ENCODE peak calls at places on chromosomes 1 and 21, in seven cellular contexts. F is Panc1; W is ovary; D is neural progenitor cell; Z is Calu3; P is CD8-positive, alpha-beta T cell; N is IMR-90. M is an unnamed sample.

GRCh38 chr1:204746838-204747442 is 61.4 kb upstream of the LRRN2 start:
- DNase-seq in W (no peak), Z (peak), F (peak), D (peak), N (peak), P (peak), M (peak)

GRCh38 chr1:28280501-28280900 is 21.2 kb downstream of the SESN2 start:
- DNase-seq in Z (no peak), D (no peak), F (no peak), P (no peak), W (no peak), N (no peak), M (no peak)

GRCh38 chr1:205939690-205940330 is 3.4 kb downstream of the SLC26A9 start:
- DNase-seq in P (no peak), F (no peak), W (no peak), D (peak), Z (peak), N (no peak), M (no peak)

GRCh38 chr1:2972879-2973575 is 48.2 kb upstream of the ACTRT2 start:
- DNase-seq in W (no peak), F (no peak), N (no peak), Z (no peak), D (no peak), P (no peak), M (no peak)

GRCh38 chr1:174258148-174258550 is 98.8 kb downstream of the RABGAP1L start:
- DNase-seq in N (peak), D (peak), W (no peak), P (peak), Z (peak), F (peak), M (peak)

GRCh38 chr1:156581661-156582387 is 2.3 kb downstream of the TTC24 start:
- DNase-seq in N (no peak), W (peak), F (no peak), Z (no peak), D (no peak), P (peak), M (peak)

GRCh38 chr1:198123146-198123545 is 33.7 kb upstream of the NEK7 start:
- DNase-seq in F (no peak), W (no peak), P (no peak), Z (no peak), N (peak), D (no peak), M (no peak)

GRCh38 chr1:246567258-246568235 is 1.3 kb downstream of the CNST start:
- DNase-seq in Z (no peak), F (peak), N (peak), W (no peak), P (no peak), D (peak), M (no peak)

GRCh38 chr1:228647523-228648444 is 87.5 kb upstream of the RHOU start:
- DNase-seq in W (peak), F (peak), D (peak), P (peak), Z (peak), N (no peak), M (peak)

GRCh38 chr1:22806584-22806983 is 95.9 kb downstream of the EPHB2 start:
- DNase-seq in W (no peak), Z (no peak), P (no peak), D (peak), N (no peak), F (no peak), M (no peak)

GRCh38 chr1:94154989-94155388 is 34.0 kb upstream of the ABCA4 start:
- DNase-seq in W (no peak), F (no peak), Z (no peak), D (no peak), N (no peak), P (no peak), M (no peak)

GRCh38 chr1:117959364-117959763 is 29.8 kb downstream of the WDR3 start:
- DNase-seq in P (no peak), D (no peak), N (peak), Z (no peak), W (no peak), F (no peak), M (no peak)

GRCh38 chr1:181100924-181101323 is 12.4 kb downstream of the IER5 start:
- DNase-seq in D (no peak), W (no peak), P (no peak), N (no peak), F (no peak), Z (no peak), M (no peak)

GRCh38 chr1:67166196-67166595 is at the start of gene IL23R:
- DNase-seq in N (no peak), D (no peak), W (no peak), F (no peak), Z (no peak), P (no peak), M (peak)

GRCh38 chr1:153538315-153538821 is 2.4 kb downstream of the S100A5 start:
- DNase-seq in Z (peak), F (no peak), N (peak), P (no peak), W (no peak), D (peak), M (no peak)

GRCh38 chr21:23507501-23507900 is 2099.8 kb downstream of the MRPL39 start:
- DNase-seq in D (no peak), Z (no peak), P (no peak), N (no peak), W (no peak), F (no peak), M (no peak)

GRCh38 chr1:221302357-221303147 is 423.3 kb downstream of the HLX start:
- DNase-seq in P (no peak), Z (no peak), W (no peak), F (no peak), N (no peak), D (no peak), M (no peak)

GRCh38 chr1:89781494-89782126 is 39.2 kb upstream of the LRRC8D start:
- DNase-seq in W (no peak), N (no peak), P (peak), Z (peak), D (no peak), F (no peak), M (peak)

GRCh38 chr1:3236361-3236760 is 167.4 kb downstream of the PRDM16 start:
- DNase-seq in Z (no peak), F (no peak), D (no peak), W (no peak), N (no peak), P (no peak), M (no peak)

GRCh38 chr1:228161381-228161780 is 4.2 kb upstream of the IBA57 start:
- DNase-seq in F (no peak), Z (no peak), D (peak), N (no peak), P (no peak), W (no peak), M (no peak)

GRCh38 chr1:182952677-182953444 is at the start of gene SHCBP1L:
- DNase-seq in F (no peak), P (no peak), D (no peak), N (no peak), Z (no peak), W (no peak), M (no peak)

GRCh38 chr1:14597343-14598006 is 1.0 kb upstream of the KAZN start:
- DNase-seq in W (peak), P (no peak), N (no peak), F (no peak), D (peak), Z (no peak), M (no peak)

GRCh38 chr1:59368007-59368670 is 71.2 kb downstream of the FGGY start:
- DNase-seq in W (no peak), F (no peak), D (no peak), P (no peak), Z (no peak), N (no peak), M (no peak)

GRCh38 chr1:3698660-3699408 is 46.5 kb downstream of the TP73 start:
- DNase-seq in F (no peak), Z (no peak), D (no peak), N (no peak), W (no peak), P (no peak), M (no peak)

GRCh38 chr1:200831091-200831490 is 41.7 kb upstream of the GPR25 start:
- DNase-seq in N (no peak), P (no peak), D (no peak), Z (no peak), W (no peak), F (no peak), M (no peak)

GRCh38 chr1:62131093-62131725 is 63.4 kb upstream of the L1TD1 start:
- DNase-seq in F (peak), P (no peak), N (peak), W (no peak), D (peak), Z (peak), M (peak)

GRCh38 chr1:64933296-64934070 is 32.9 kb downstream of the JAK1 start:
- DNase-seq in W (no peak), Z (no peak), D (no peak), F (no peak), P (no peak), N (peak), M (no peak)

GRCh38 chr1:248686815-248687214 is 15.8 kb downstream of the OR14I1 start:
- DNase-seq in Z (peak), F (no peak), N (no peak), W (no peak), P (peak), D (no peak), M (peak)

GRCh38 chr1:160219062-160219929 is 14.1 kb downstream of the PEA15 start:
- DNase-seq in F (peak), P (no peak), Z (peak), W (peak), D (peak), N (peak), M (no peak)

GRCh38 chr1:2229921-2230700 is 2.0 kb downstream of the SKI start:
- DNase-seq in P (no peak), F (no peak), Z (peak), N (peak), W (peak), D (no peak), M (no peak)

GRCh38 chr1:202553560-202554038 is 156.7 kb downstream of the SYT2 start:
- DNase-seq in W (no peak), N (peak), D (no peak), Z (no peak), P (no peak), F (no peak), M (no peak)

GRCh38 chr1:50661626-50662025 is 238.4 kb upstream of the DMRTA2 start:
- DNase-seq in F (no peak), P (no peak), W (no peak), N (peak), D (no peak), Z (no peak), M (no peak)

GRCh38 chr1:47594627-47595026 is 156.8 kb downstream of the FOXD2 start:
- DNase-seq in N (no peak), P (no peak), D (no peak), F (no peak), W (no peak), Z (no peak), M (no peak)

GRCh38 chr1:97500696-97501297 is 420.0 kb downstream of the DPYD start:
- DNase-seq in N (no peak), Z (no peak), P (no peak), W (no peak), D (peak), F (no peak), M (no peak)

GRCh38 chr1:115764541-115764940 is 4.0 kb downstream of the CASQ2 start:
- DNase-seq in F (no peak), N (peak), Z (peak), W (no peak), D (peak), P (no peak), M (no peak)
- TF ChIP-seq CTCF in F (peak), N (peak), Z (no peak), W (no peak), D (peak), P (no peak), M (peak)

GRCh38 chr1:25610822-25611630 is 5.6 kb upstream of the MAN1C1 start:
- DNase-seq in N (peak), P (no peak), W (no peak), F (no peak), D (no peak), Z (no peak), M (no peak)
- TF ChIP-seq CTCF in N (peak), P (peak), W (no peak), F (peak), D (peak), Z (no peak), M (peak)

GRCh38 chr1:79322511-79323027 is 316.0 kb upstream of the ADGRL4 start:
- DNase-seq in P (no peak), W (no peak), F (no peak), Z (no peak), N (peak), D (no peak), M (no peak)
- TF ChIP-seq CTCF in P (no peak), W (no peak), F (no peak), Z (no peak), N (peak), D (peak), M (no peak)

DNA sequence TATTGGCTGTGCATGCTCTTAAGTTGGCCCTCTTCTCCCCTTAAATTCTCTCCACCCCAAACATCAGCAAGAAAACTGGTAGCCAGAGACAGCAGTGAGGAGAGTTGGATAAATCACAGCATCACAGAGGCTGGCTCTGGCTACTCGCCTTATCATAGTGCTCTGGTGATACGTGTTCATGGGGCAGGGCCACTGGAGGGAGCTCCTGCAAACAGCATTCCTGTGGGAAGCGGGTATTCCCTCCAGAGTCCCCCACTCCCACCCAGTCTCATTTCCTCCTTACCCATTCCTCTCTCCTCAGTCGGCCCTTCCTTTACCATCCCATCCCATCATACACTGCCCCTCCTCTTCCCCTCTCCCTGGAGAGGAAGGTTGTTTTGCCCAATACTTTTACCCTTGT is 7.1 kb downstream of the NHLH2 start:
- DNase-seq in D (peak), W (no peak), P (no peak), Z (no peak), F (no peak), N (no peak), M (no peak)
- TF ChIP-seq CTCF in D (peak), W (no peak), P (no peak), Z (no peak), F (no peak), N (no peak), M (no peak)

DNA sequence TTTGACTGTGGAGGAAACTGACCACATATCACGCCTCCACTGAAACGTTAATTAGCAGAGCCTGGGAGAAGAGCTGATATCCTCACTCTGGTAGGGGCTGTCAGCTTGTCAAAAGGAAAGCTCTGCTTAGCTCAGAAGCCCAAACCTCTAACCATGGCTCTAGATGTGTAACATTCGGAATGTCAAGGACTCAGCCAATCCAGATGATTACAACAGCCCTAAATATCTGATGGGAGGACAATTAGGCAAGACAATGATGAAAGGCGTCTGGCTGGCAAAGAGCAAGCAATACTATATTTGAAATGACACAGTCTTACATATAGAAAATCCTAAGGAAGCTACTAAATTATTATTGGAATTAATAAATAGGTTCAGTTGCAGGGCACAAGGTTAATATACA is 45.7 kb upstream of the COX20 start:
- DNase-seq in Z (no peak), P (no peak), F (no peak), N (no peak), W (no peak), D (no peak), M (no peak)
- TF ChIP-seq CTCF in Z (no peak), P (no peak), F (no peak), N (no peak), W (no peak), D (no peak), M (no peak)

DNA sequence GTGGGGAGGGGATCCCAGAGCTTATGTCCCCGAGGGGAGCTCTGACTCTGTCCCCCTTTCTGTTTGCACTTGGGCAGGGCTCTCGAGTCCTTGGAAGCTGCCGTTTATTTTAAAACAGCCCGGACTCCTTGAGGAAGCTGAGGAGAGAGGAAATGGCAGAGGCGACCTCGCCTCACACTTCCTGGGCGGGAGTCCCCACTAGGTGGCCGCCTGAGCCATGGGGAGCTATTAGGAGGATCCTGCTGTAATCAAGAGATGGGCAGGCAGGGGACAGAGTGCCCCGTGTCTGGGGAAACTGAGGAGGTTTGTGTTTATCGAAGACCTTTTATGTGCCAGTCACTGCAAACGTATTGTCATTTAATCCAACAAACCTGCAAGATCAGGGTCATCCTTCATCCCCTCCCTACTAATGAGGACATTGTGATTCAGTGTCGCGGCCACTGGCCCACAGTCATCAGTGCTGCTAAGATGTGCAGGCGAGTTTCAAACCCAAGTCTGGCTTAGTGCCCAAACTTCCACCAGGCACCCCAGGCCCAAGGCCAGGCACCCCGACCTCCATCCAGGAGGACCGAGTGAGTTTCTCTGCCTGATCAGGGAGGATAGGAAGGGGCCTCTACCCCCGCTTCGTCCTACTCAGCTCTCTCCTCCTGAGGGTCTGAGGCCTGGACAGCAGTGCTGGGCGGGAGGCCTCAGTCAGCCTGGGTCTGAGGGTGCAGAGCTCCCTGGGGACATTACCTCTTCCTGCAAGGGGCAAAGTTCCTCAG is 316.9 kb upstream of the VAMP3 start:
- DNase-seq in P (no peak), W (peak), F (no peak), D (peak), Z (peak), N (peak), M (no peak)
- TF ChIP-seq CTCF in P (no peak), W (no peak), F (no peak), D (peak), Z (peak), N (peak), M (no peak)

DNA sequence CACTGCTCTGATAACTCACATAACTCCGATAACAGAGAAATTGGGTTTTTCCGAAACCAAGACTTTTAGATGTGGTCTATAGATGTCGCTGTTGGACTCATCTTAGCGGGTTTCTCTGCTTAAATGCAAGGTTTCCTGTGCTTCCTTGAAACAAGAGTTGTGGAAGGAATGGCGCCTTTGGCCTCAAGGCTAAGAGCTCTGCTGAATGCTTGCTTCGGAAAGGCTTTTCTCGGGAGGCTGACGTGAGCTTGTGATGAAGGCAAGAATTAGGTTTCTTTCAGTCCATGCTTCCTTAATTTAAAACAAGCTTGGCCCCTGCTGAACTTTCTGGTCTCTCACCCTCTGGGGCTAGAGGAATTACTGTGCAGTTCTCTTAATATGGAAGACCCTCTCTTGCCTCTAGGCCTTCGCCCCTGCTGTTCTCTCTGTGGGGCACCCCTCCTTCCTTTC is 113.5 kb downstream of the MAP3K21 start:
- DNase-seq in P (no peak), D (peak), W (no peak), Z (peak), F (peak), N (peak), M (peak)
- TF ChIP-seq CTCF in P (no peak), D (peak), W (peak), Z (peak), F (peak), N (peak), M (peak)

GRCh38 chr1:244272471-244273261 is 179.0 kb downstream of the ADSS2 start:
- DNase-seq in W (peak), P (peak), D (peak), N (peak), F (peak), Z (peak), M (peak)
- TF ChIP-seq CTCF in W (peak), P (peak), D (peak), N (peak), F (peak), Z (peak), M (peak)

GRCh38 chr1:115641762-115642167 is at the start of gene VANGL1:
- DNase-seq in F (no peak), Z (peak), D (peak), W (peak), P (peak), N (peak), M (peak)

GRCh38 chr1:115643636-115644035 is 1.9 kb downstream of the VANGL1 start:
- DNase-seq in W (no peak), N (no peak), Z (no peak), P (no peak), F (no peak), D (no peak), M (no peak)

GRCh38 chr1:115643219-115643618 is 1.4 kb downstream of the VANGL1 start:
- DNase-seq in Z (no peak), F (no peak), W (no peak), P (no peak), D (no peak), N (no peak), M (no peak)

GRCh38 chr1:115644109-115644508 is 2.3 kb downstream of the VANGL1 start:
- DNase-seq in F (no peak), N (no peak), Z (no peak), D (no peak), P (no peak), W (no peak), M (no peak)

GRCh38 chr1:115642168-115643072 is 650 bp downstream of the VANGL1 start:
- DNase-seq in Z (peak), D (peak), N (peak), F (no peak), W (peak), P (peak), M (peak)
- TF ChIP-seq CTCF in Z (no peak), D (peak), N (peak), F (peak), W (no peak), P (no peak), M (peak)

M was measured in GM10248.